ENCODE peak calls at places on chromosomes 11 and 22, in four cellular contexts. T is type B pancreatic cell; Y is EL; K is naive thymus-derived CD4-positive, alpha-beta T cell. S is an unnamed sample.
A peak's percentile ranks its signal among the peaks of the same experiment; 100 is the strongest.

GRCh38 chr22:20987375-20987774 is 5.3 kb downstream of the LZTR1 start:
- DNase-seq in T (no peak), Y (no peak), K (no peak), S (no peak)

GRCh38 chr22:45198463-45198795 is 34.7 kb downstream of the NUP50 start:
- DNase-seq in Y (no peak), K (no peak), T (no peak), S (no peak)

GRCh38 chr11:30295178-30295885 is 27.6 kb upstream of the ARL14EP start:
- DNase-seq in K (no peak), T (no peak), Y (no peak), S (no peak)

GRCh38 chr11:14189874-14190273 is 169.1 kb downstream of the RRAS2 start:
- DNase-seq in T (no peak), K (no peak), Y (no peak), S (no peak)

GRCh38 chr11:130066338-130066737 is 3.4 kb upstream of the APLP2 start:
- DNase-seq in T (no peak), K (no peak), Y (no peak), S (no peak)

GRCh38 chr22:24379536-24379935 is 47.9 kb upstream of the ADORA2A start:
- DNase-seq in K (peak; percentile 51), Y (peak; percentile 56), T (no peak), S (no peak)

GRCh38 chr11:63567044-63567840 is 4.1 kb upstream of the PLAAT2 start:
- DNase-seq in T (no peak), K (peak; percentile 77), Y (peak; percentile 82), S (peak; percentile 86)

GRCh38 chr11:119055901-119056300 is 1.1 kb downstream of the HYOU1 start:
- DNase-seq in Y (peak; percentile 57), K (no peak), T (no peak), S (no peak)

GRCh38 chr22:39481054-39481453 is 21.0 kb upstream of the MIEF1 start:
- DNase-seq in Y (no peak), K (no peak), T (no peak), S (no peak)

GRCh38 chr11:110773442-110773841 is 61.2 kb upstream of the ARHGAP20 start:
- DNase-seq in Y (no peak), T (no peak), K (no peak), S (no peak)

GRCh38 chr11:61488651-61489291 is 19.8 kb upstream of the LRRC10B start:
- DNase-seq in K (no peak), Y (no peak), T (no peak), S (no peak)

GRCh38 chr22:22546490-22546889 is 12.6 kb downstream of the PRAME start:
- DNase-seq in Y (no peak), K (no peak), T (no peak), S (no peak)

GRCh38 chr11:92269021-92269420 is 44.4 kb downstream of the FAT3 start:
- DNase-seq in T (no peak), K (no peak), Y (peak; percentile 91), S (no peak)

GRCh38 chr22:46446799-46447198 is 90.6 kb downstream of the CELSR1 start:
- DNase-seq in K (no peak), Y (no peak), T (no peak), S (no peak)

GRCh38 chr11:1077417-1078119 is 2.9 kb downstream of the MUC2 start:
- DNase-seq in K (no peak), Y (no peak), T (no peak), S (no peak)

GRCh38 chr11:121237686-121238658 is 54.6 kb upstream of the SC5D start:
- DNase-seq in K (no peak), T (no peak), Y (no peak), S (no peak)

GRCh38 chr11:16784671-16785070 is 46.2 kb downstream of the C11orf58 start:
- DNase-seq in T (no peak), Y (no peak), K (no peak), S (no peak)

GRCh38 chr11:92960886-92961285 is 8.6 kb upstream of the MTNR1B start:
- DNase-seq in K (no peak), T (no peak), Y (no peak), S (no peak)

GRCh38 chr11:11038339-11039248 is 180.7 kb upstream of the ZBED5 start:
- DNase-seq in K (no peak), T (no peak), Y (no peak), S (no peak)

GRCh38 chr22:43313497-43314474 is 29.4 kb downstream of the SCUBE1 start:
- DNase-seq in Y (no peak), T (no peak), K (no peak), S (no peak)

GRCh38 chr11:70233511-70233919 is 30.4 kb downstream of the FADD start:
- DNase-seq in Y (peak; percentile 88), T (no peak), K (no peak), S (no peak)

GRCh38 chr11:116958246-116958645 is 120.8 kb upstream of the APOA1 start:
- DNase-seq in Y (no peak), T (no peak), K (no peak), S (no peak)

GRCh38 chr11:35619754-35620640 is 1.7 kb downstream of the FJX1 start:
- DNase-seq in T (no peak), K (no peak), Y (peak; percentile 57), S (no peak)

GRCh38 chr22:36816635-36817428 is at the start of gene PVALB:
- DNase-seq in T (no peak), K (no peak), Y (peak; percentile 30), S (no peak)

GRCh38 chr11:441418-442274 is at the start of gene ANO9:
- DNase-seq in T (no peak), K (peak; percentile 54), Y (no peak), S (no peak)

GRCh38 chr22:17807571-17808410 is 33.5 kb upstream of the BID start:
- DNase-seq in T (no peak), Y (no peak), K (no peak), S (no peak)

GRCh38 chr11:58787903-58788302 is 56.2 kb upstream of the GLYAT start:
- DNase-seq in K (no peak), T (no peak), Y (peak; percentile 64), S (no peak)

GRCh38 chr22:24973867-24974266 is 21.4 kb downstream of the KIAA1671 start:
- DNase-seq in K (no peak), Y (no peak), T (no peak), S (no peak)

GRCh38 chr22:17972385-17973181 is 51.8 kb downstream of the MICAL3 start:
- DNase-seq in T (no peak), Y (peak; percentile 91), K (no peak), S (no peak)

GRCh38 chr11:79371152-79371551 is 69.7 kb downstream of the TENM4 start:
- DNase-seq in Y (no peak), K (no peak), T (no peak), S (no peak)

GRCh38 chr11:65376138-65376713 is 6.2 kb downstream of the SLC25A45 start:
- DNase-seq in T (no peak), Y (no peak), K (no peak), S (no peak)

GRCh38 chr22:42743501-42743991 is 22.9 kb upstream of the A4GALT start:
- DNase-seq in T (no peak), Y (peak; percentile 21), K (no peak), S (no peak)

GRCh38 chr11:26655287-26655686 is 66.6 kb downstream of the SLC5A12 start:
- DNase-seq in Y (no peak), K (no peak), T (no peak), S (no peak)

GRCh38 chr11:40166892-40167291 is 1292.6 kb downstream of the LRRC4C start:
- DNase-seq in K (no peak), Y (no peak), T (no peak), S (no peak)

GRCh38 chr11:18064035-18064434 is 18.0 kb upstream of the TPH1 start:
- DNase-seq in Y (no peak), T (no peak), K (no peak), S (no peak)

GRCh38 chr22:17847360-17848078 is 73.2 kb upstream of the BID start:
- DNase-seq in T (no peak), K (no peak), Y (peak; percentile 48), S (no peak)

GRCh38 chr22:31286360-31287255 is 5.7 kb downstream of the PIK3IP1 start:
- DNase-seq in T (no peak), Y (no peak), K (peak; percentile 91), S (peak; percentile 61)

GRCh38 chr11:69637956-69638871 is 2.7 kb upstream of the CCND1 start:
- DNase-seq in Y (peak; percentile 79), T (peak; percentile 81), K (no peak), S (no peak)

GRCh38 chr11:109994896-109995295 is 98.3 kb upstream of the ZC3H12C start:
- DNase-seq in Y (no peak), K (no peak), T (no peak), S (no peak)

S was measured in immature natural killer cell.